ENCODE peak calls at places on chromosomes 12 and 14, in eight cellular contexts. One of them, this sample, is unnamed.

GRCh38 chr12:42641231-42641630 is 51.7 kb upstream of the PRICKLE1 start:
- DNase-seq in lung: no peak
- DNase-seq in gastrocnemius medialis: no peak
- DNase-seq in brain microvascular endothelial cell: no peak
- DNase-seq in stomach: no peak
- DNase-seq in thoracic aorta: no peak
- DNase-seq in Peyer's patch: no peak
- DNase-seq in heart right ventricle: no peak
- DNase-seq in this sample: no peak

GRCh38 chr12:111858186-111858585 is 16.2 kb downstream of the MAPKAPK5 start:
- DNase-seq in lung: no peak
- DNase-seq in gastrocnemius medialis: no peak
- DNase-seq in brain microvascular endothelial cell: no peak
- DNase-seq in stomach: no peak
- DNase-seq in thoracic aorta: no peak
- DNase-seq in Peyer's patch: no peak
- DNase-seq in heart right ventricle: no peak
- DNase-seq in this sample: no peak

GRCh38 chr14:104559043-104559768 is 20.4 kb upstream of the C14orf180 start:
- DNase-seq in lung: no peak
- DNase-seq in gastrocnemius medialis: no peak
- DNase-seq in brain microvascular endothelial cell: no peak
- DNase-seq in stomach: no peak
- DNase-seq in thoracic aorta: no peak
- DNase-seq in Peyer's patch: no peak
- DNase-seq in heart right ventricle: no peak
- DNase-seq in this sample: no peak

GRCh38 chr12:22812531-22812930 is 187.6 kb downstream of the ETNK1 start:
- DNase-seq in lung: no peak
- DNase-seq in gastrocnemius medialis: no peak
- DNase-seq in brain microvascular endothelial cell: no peak
- DNase-seq in stomach: no peak
- DNase-seq in thoracic aorta: no peak
- DNase-seq in Peyer's patch: no peak
- DNase-seq in heart right ventricle: no peak
- DNase-seq in this sample: peak; percentile 20

GRCh38 chr12:82896979-82897378 is 210.3 kb downstream of the TMTC2 start:
- DNase-seq in lung: no peak
- DNase-seq in gastrocnemius medialis: no peak
- DNase-seq in brain microvascular endothelial cell: peak; percentile 38
- DNase-seq in stomach: peak; percentile 63
- DNase-seq in thoracic aorta: no peak
- DNase-seq in Peyer's patch: peak; percentile 55
- DNase-seq in heart right ventricle: no peak
- DNase-seq in this sample: peak; percentile 94

GRCh38 chr12:12081836-12082497 is 11.2 kb downstream of the BCL2L14 start:
- DNase-seq in lung: no peak
- DNase-seq in gastrocnemius medialis: no peak
- DNase-seq in brain microvascular endothelial cell: peak; percentile 33
- DNase-seq in stomach: no peak
- DNase-seq in thoracic aorta: no peak
- DNase-seq in Peyer's patch: peak; percentile 87
- DNase-seq in heart right ventricle: peak; percentile 5
- DNase-seq in this sample: peak; percentile 25

GRCh38 chr14:61578745-61579144 is 116.6 kb upstream of the HIF1A start:
- DNase-seq in lung: no peak
- DNase-seq in gastrocnemius medialis: no peak
- DNase-seq in brain microvascular endothelial cell: no peak
- DNase-seq in stomach: no peak
- DNase-seq in thoracic aorta: no peak
- DNase-seq in Peyer's patch: no peak
- DNase-seq in heart right ventricle: no peak
- DNase-seq in this sample: no peak

GRCh38 chr14:34568803-34569202 is 29.3 kb upstream of the EAPP start:
- DNase-seq in lung: no peak
- DNase-seq in gastrocnemius medialis: no peak
- DNase-seq in brain microvascular endothelial cell: no peak
- DNase-seq in stomach: no peak
- DNase-seq in thoracic aorta: no peak
- DNase-seq in Peyer's patch: peak; percentile 37
- DNase-seq in heart right ventricle: no peak
- DNase-seq in this sample: no peak

GRCh38 chr12:4012977-4013968 is 140.1 kb upstream of the PARP11 start:
- DNase-seq in lung: no peak
- DNase-seq in gastrocnemius medialis: no peak
- DNase-seq in brain microvascular endothelial cell: no peak
- DNase-seq in stomach: no peak
- DNase-seq in thoracic aorta: no peak
- DNase-seq in Peyer's patch: no peak
- DNase-seq in heart right ventricle: no peak
- DNase-seq in this sample: no peak

GRCh38 chr12:46831335-46832083 is 5.7 kb upstream of the SLC38A4 start:
- DNase-seq in lung: no peak
- DNase-seq in gastrocnemius medialis: peak; percentile 70
- DNase-seq in brain microvascular endothelial cell: no peak
- DNase-seq in stomach: peak; percentile 34
- DNase-seq in thoracic aorta: no peak
- DNase-seq in Peyer's patch: no peak
- DNase-seq in heart right ventricle: peak; percentile 25
- DNase-seq in this sample: no peak

GRCh38 chr14:35384386-35385041 is 20.0 kb downstream of the NFKBIA start:
- DNase-seq in lung: no peak
- DNase-seq in gastrocnemius medialis: peak; percentile 77
- DNase-seq in brain microvascular endothelial cell: peak; percentile 96
- DNase-seq in stomach: no peak
- DNase-seq in thoracic aorta: no peak
- DNase-seq in Peyer's patch: peak; percentile 87
- DNase-seq in heart right ventricle: peak; percentile 70
- DNase-seq in this sample: peak; percentile 50

GRCh38 chr12:87283111-87283510 is 746.1 kb downstream of the C12orf50 start:
- DNase-seq in lung: no peak
- DNase-seq in gastrocnemius medialis: no peak
- DNase-seq in brain microvascular endothelial cell: no peak
- DNase-seq in stomach: no peak
- DNase-seq in thoracic aorta: no peak
- DNase-seq in Peyer's patch: no peak
- DNase-seq in heart right ventricle: no peak
- DNase-seq in this sample: no peak

GRCh38 chr14:69964841-69965240 is 85.6 kb downstream of the SMOC1 start:
- DNase-seq in lung: no peak
- DNase-seq in gastrocnemius medialis: no peak
- DNase-seq in brain microvascular endothelial cell: no peak
- DNase-seq in stomach: no peak
- DNase-seq in thoracic aorta: no peak
- DNase-seq in Peyer's patch: no peak
- DNase-seq in heart right ventricle: no peak
- DNase-seq in this sample: peak; percentile 77

GRCh38 chr12:91384391-91384790 is 201.8 kb upstream of the DCN start:
- DNase-seq in lung: no peak
- DNase-seq in gastrocnemius medialis: no peak
- DNase-seq in brain microvascular endothelial cell: no peak
- DNase-seq in stomach: no peak
- DNase-seq in thoracic aorta: no peak
- DNase-seq in Peyer's patch: no peak
- DNase-seq in heart right ventricle: no peak
- DNase-seq in this sample: no peak

GRCh38 chr14:31159682-31160296 is 47.8 kb downstream of the HECTD1 start:
- DNase-seq in lung: no peak
- DNase-seq in gastrocnemius medialis: no peak
- DNase-seq in brain microvascular endothelial cell: peak; percentile 50
- DNase-seq in stomach: no peak
- DNase-seq in thoracic aorta: no peak
- DNase-seq in Peyer's patch: no peak
- DNase-seq in heart right ventricle: no peak
- DNase-seq in this sample: no peak

GRCh38 chr12:9762369-9762768 is 1.7 kb upstream of the CD69 start:
- DNase-seq in lung: no peak
- DNase-seq in gastrocnemius medialis: no peak
- DNase-seq in brain microvascular endothelial cell: no peak
- DNase-seq in stomach: no peak
- DNase-seq in thoracic aorta: no peak
- DNase-seq in Peyer's patch: no peak
- DNase-seq in heart right ventricle: no peak
- DNase-seq in this sample: no peak

GRCh38 chr12:14416658-14417057 is 51.2 kb downstream of the ATF7IP start:
- DNase-seq in lung: no peak
- DNase-seq in gastrocnemius medialis: no peak
- DNase-seq in brain microvascular endothelial cell: peak; percentile 89
- DNase-seq in stomach: no peak
- DNase-seq in thoracic aorta: no peak
- DNase-seq in Peyer's patch: no peak
- DNase-seq in heart right ventricle: peak; percentile 32
- DNase-seq in this sample: peak; percentile 84

GRCh38 chr12:52307836-52308806 is 13.1 kb downstream of the KRT83 start:
- DNase-seq in lung: peak; percentile 60
- DNase-seq in gastrocnemius medialis: peak; percentile 19
- DNase-seq in brain microvascular endothelial cell: peak; percentile 20
- DNase-seq in stomach: peak; percentile 67
- DNase-seq in thoracic aorta: no peak
- DNase-seq in Peyer's patch: peak; percentile 53
- DNase-seq in heart right ventricle: peak; percentile 45
- DNase-seq in this sample: peak; percentile 31

GRCh38 chr12:89160716-89161123 is 191.6 kb downstream of the DUSP6 start:
- DNase-seq in lung: peak; percentile 58
- DNase-seq in gastrocnemius medialis: no peak
- DNase-seq in brain microvascular endothelial cell: peak; percentile 97
- DNase-seq in stomach: no peak
- DNase-seq in thoracic aorta: peak; percentile 8
- DNase-seq in Peyer's patch: peak; percentile 61
- DNase-seq in heart right ventricle: peak; percentile 54
- DNase-seq in this sample: peak; percentile 94

GRCh38 chr12:32454075-32454474 is 54.7 kb downstream of the FGD4 start:
- DNase-seq in lung: no peak
- DNase-seq in gastrocnemius medialis: no peak
- DNase-seq in brain microvascular endothelial cell: peak; percentile 34
- DNase-seq in stomach: no peak
- DNase-seq in thoracic aorta: no peak
- DNase-seq in Peyer's patch: no peak
- DNase-seq in heart right ventricle: no peak
- DNase-seq in this sample: peak; percentile 82

GRCh38 chr12:127060310-127060847 is 1206.6 kb upstream of the TMEM132C start:
- DNase-seq in lung: no peak
- DNase-seq in gastrocnemius medialis: no peak
- DNase-seq in brain microvascular endothelial cell: no peak
- DNase-seq in stomach: no peak
- DNase-seq in thoracic aorta: no peak
- DNase-seq in Peyer's patch: peak; percentile 53
- DNase-seq in heart right ventricle: no peak
- DNase-seq in this sample: no peak
- H3K4me3 ChIP-seq in lung: no peak overlapping the region
- H3K4me3 ChIP-seq in gastrocnemius medialis: no peak overlapping the region
- H3K4me3 ChIP-seq in brain microvascular endothelial cell: no peak overlapping the region
- H3K4me3 ChIP-seq in stomach: peak overlapping the region; percentile 4
- H3K4me3 ChIP-seq in thoracic aorta: no peak overlapping the region
- H3K4me3 ChIP-seq in Peyer's patch: peak overlapping the region; percentile 38
- H3K4me3 ChIP-seq in heart right ventricle: no peak overlapping the region
- H3K4me3 ChIP-seq in this sample: no peak overlapping the region

GRCh38 chr14:101249676-101250036 is 311.6 kb upstream of the DIO3 start:
- DNase-seq in lung: no peak
- DNase-seq in gastrocnemius medialis: no peak
- DNase-seq in brain microvascular endothelial cell: no peak
- DNase-seq in stomach: no peak
- DNase-seq in thoracic aorta: no peak
- DNase-seq in Peyer's patch: no peak
- DNase-seq in heart right ventricle: no peak
- DNase-seq in this sample: no peak
- TF ChIP-seq CTCF in lung: no peak
- TF ChIP-seq CTCF in gastrocnemius medialis: no peak
- TF ChIP-seq CTCF in brain microvascular endothelial cell: no peak
- TF ChIP-seq CTCF in stomach: no peak
- TF ChIP-seq CTCF in thoracic aorta: no peak
- TF ChIP-seq CTCF in Peyer's patch: no peak
- TF ChIP-seq CTCF in heart right ventricle: no peak
- TF ChIP-seq CTCF in this sample: no peak

DNA sequence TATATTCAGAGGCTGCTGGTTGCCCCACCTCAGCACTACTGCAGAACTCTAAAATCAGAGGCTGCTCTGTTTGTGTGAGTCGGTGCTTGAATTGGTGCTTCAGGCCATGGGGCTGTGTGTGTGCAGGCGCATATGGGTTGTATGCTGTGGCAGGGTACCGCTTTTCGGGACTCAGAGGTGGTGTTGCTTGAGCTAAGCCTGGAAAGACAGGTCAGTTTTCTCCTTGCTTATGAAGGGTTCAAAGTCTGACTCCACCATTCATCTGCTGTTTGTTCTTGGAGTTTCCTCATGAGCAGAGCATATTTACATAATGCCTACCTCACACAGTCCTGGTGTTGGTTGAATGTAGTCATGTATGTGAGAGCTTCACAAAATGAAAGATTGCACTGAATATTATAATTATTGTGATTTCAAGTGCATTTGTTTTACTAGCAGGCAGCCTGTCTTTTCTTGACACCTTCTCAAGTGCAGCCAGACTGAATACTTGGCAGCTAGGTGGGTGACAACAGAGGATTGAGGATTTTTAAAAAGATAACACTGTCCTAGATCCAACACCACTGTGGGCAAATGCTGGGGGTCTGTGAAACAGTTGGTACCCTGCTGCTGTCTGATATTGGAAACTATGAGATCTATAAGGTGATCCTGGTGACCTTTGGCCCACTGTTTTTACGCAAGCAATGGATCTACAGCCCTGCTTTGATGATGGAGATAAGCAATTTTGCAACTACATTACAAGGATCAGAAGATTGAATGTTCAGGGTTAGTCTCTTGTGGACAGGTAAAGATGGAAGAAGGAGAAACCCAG is 1.0 kb upstream of the ANG start:
- DNase-seq in lung: no peak
- DNase-seq in gastrocnemius medialis: no peak
- DNase-seq in brain microvascular endothelial cell: no peak
- DNase-seq in stomach: peak; percentile 52
- DNase-seq in thoracic aorta: no peak
- DNase-seq in Peyer's patch: no peak
- DNase-seq in heart right ventricle: no peak
- DNase-seq in this sample: no peak
- H3K36me3 ChIP-seq in lung: no peaks in the 10 kb centered on the region
- H3K36me3 ChIP-seq in gastrocnemius medialis: no peaks in the 10 kb centered on the region
- H3K36me3 ChIP-seq in brain microvascular endothelial cell: no peaks in the 10 kb centered on the region
- H3K36me3 ChIP-seq in stomach: no peaks in the 10 kb centered on the region
- H3K36me3 ChIP-seq in thoracic aorta: no peaks in the 10 kb centered on the region
- H3K36me3 ChIP-seq in Peyer's patch: no peaks in the 10 kb centered on the region
- H3K36me3 ChIP-seq in heart right ventricle: no peaks in the 10 kb centered on the region
- H3K36me3 ChIP-seq in this sample: no peaks in the 10 kb centered on the region

DNA sequence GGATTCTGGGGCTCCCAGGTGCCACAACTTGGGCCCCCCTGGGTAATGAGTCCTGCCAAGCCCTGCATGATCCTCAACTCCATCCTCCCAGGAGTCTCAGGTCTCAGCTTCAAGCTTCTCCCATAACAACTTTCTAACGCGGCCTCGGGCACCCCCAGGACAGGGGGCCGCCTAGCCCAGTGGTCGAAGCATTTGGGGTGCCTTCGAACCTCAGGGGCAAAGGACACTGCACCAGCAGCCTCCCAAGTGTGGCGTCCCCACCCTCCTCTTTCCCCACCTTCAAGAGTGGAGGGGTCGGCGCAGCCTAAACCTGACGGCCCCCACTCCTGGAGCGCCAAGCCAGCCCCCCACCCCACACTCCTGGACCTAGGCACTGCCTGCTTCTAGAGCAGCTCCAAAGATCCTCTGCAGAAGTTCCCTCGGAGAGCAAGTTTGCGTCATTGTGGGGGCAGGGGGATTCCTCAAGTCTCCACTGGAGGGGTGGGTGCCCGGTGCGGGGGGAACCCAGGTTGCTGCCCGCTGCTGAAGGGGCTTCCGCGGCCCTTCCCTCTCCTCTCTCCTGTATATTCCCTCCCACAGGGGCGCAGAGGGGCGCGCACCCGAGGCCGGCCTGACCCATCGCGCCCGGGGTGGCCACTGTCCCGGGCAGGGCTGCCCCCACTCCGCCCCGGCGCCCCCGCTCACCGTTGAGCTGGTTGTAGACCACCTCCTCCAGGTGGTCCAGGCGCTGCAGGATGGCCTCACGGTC is 933 bp downstream of the GALNT9 start:
- DNase-seq in lung: no peak
- DNase-seq in gastrocnemius medialis: no peak
- DNase-seq in brain microvascular endothelial cell: no peak
- DNase-seq in stomach: no peak
- DNase-seq in thoracic aorta: no peak
- DNase-seq in Peyer's patch: no peak
- DNase-seq in heart right ventricle: no peak
- DNase-seq in this sample: no peak
- H3K4me3 ChIP-seq in lung: no peak overlapping the region
- H3K4me3 ChIP-seq in gastrocnemius medialis: no peak overlapping the region
- H3K4me3 ChIP-seq in brain microvascular endothelial cell: no peak overlapping the region
- H3K4me3 ChIP-seq in stomach: peak overlapping the region; percentile 10
- H3K4me3 ChIP-seq in thoracic aorta: no peak overlapping the region
- H3K4me3 ChIP-seq in Peyer's patch: no peak overlapping the region
- H3K4me3 ChIP-seq in heart right ventricle: no peak overlapping the region
- H3K4me3 ChIP-seq in this sample: no peak overlapping the region